ENCODE peak calls at places on chromosomes 12 and 14, in six cellular contexts. One of them, this sample, is unnamed.

GRCh38 chr12:124716208-124717141 is 147.2 kb downstream of the SCARB1 start:
- DNase-seq in stimulated activated CD8-positive, alpha-beta memory T cell treated with anti-CD3 and anti-CD28 coated beads, Interleukin-15, amount 100 ng/mL, for 48 hours: no peak
- DNase-seq in activated CD8-positive, alpha-beta memory T cell treated with anti-CD3 and anti-CD28 coated beads for 1 hour: no peak
- DNase-seq in NCI-H1092: no peak
- DNase-seq in nucleus accumbens: no peak
- DNase-seq in NCI-H1105: peak; percentile 46
- DNase-seq in this sample: no peak

GRCh38 chr12:96522690-96523089 is 33.3 kb downstream of the CFAP54 start:
- DNase-seq in stimulated activated CD8-positive, alpha-beta memory T cell treated with anti-CD3 and anti-CD28 coated beads, Interleukin-15, amount 100 ng/mL, for 48 hours: no peak
- DNase-seq in activated CD8-positive, alpha-beta memory T cell treated with anti-CD3 and anti-CD28 coated beads for 1 hour: no peak
- DNase-seq in NCI-H1092: no peak
- DNase-seq in nucleus accumbens: no peak
- DNase-seq in NCI-H1105: no peak
- DNase-seq in this sample: no peak

GRCh38 chr12:119998471-119999245 is 9.6 kb downstream of the BICDL1 start:
- DNase-seq in stimulated activated CD8-positive, alpha-beta memory T cell treated with anti-CD3 and anti-CD28 coated beads, Interleukin-15, amount 100 ng/mL, for 48 hours: no peak
- DNase-seq in activated CD8-positive, alpha-beta memory T cell treated with anti-CD3 and anti-CD28 coated beads for 1 hour: no peak
- DNase-seq in NCI-H1092: no peak
- DNase-seq in nucleus accumbens: no peak
- DNase-seq in NCI-H1105: no peak
- DNase-seq in this sample: no peak

GRCh38 chr14:60656755-60657608 is 7.7 kb upstream of the SIX1 start:
- DNase-seq in stimulated activated CD8-positive, alpha-beta memory T cell treated with anti-CD3 and anti-CD28 coated beads, Interleukin-15, amount 100 ng/mL, for 48 hours: no peak
- DNase-seq in activated CD8-positive, alpha-beta memory T cell treated with anti-CD3 and anti-CD28 coated beads for 1 hour: no peak
- DNase-seq in NCI-H1092: peak; percentile 60
- DNase-seq in nucleus accumbens: peak; percentile 6
- DNase-seq in NCI-H1105: peak; percentile 80
- DNase-seq in this sample: peak; percentile 92

GRCh38 chr12:76883151-76883550 is 4.3 kb upstream of the CSRP2 start:
- DNase-seq in stimulated activated CD8-positive, alpha-beta memory T cell treated with anti-CD3 and anti-CD28 coated beads, Interleukin-15, amount 100 ng/mL, for 48 hours: no peak
- DNase-seq in activated CD8-positive, alpha-beta memory T cell treated with anti-CD3 and anti-CD28 coated beads for 1 hour: no peak
- DNase-seq in NCI-H1092: no peak
- DNase-seq in nucleus accumbens: no peak
- DNase-seq in NCI-H1105: no peak
- DNase-seq in this sample: no peak

GRCh38 chr14:77212933-77213656 is 31.5 kb downstream of the TMEM63C start:
- DNase-seq in stimulated activated CD8-positive, alpha-beta memory T cell treated with anti-CD3 and anti-CD28 coated beads, Interleukin-15, amount 100 ng/mL, for 48 hours: peak; percentile 25
- DNase-seq in activated CD8-positive, alpha-beta memory T cell treated with anti-CD3 and anti-CD28 coated beads for 1 hour: no peak
- DNase-seq in NCI-H1092: peak; percentile 22
- DNase-seq in nucleus accumbens: peak; percentile 27
- DNase-seq in NCI-H1105: peak; percentile 72
- DNase-seq in this sample: no peak

GRCh38 chr14:54011001-54011400 is 54.4 kb upstream of the BMP4 start:
- DNase-seq in stimulated activated CD8-positive, alpha-beta memory T cell treated with anti-CD3 and anti-CD28 coated beads, Interleukin-15, amount 100 ng/mL, for 48 hours: no peak
- DNase-seq in activated CD8-positive, alpha-beta memory T cell treated with anti-CD3 and anti-CD28 coated beads for 1 hour: no peak
- DNase-seq in NCI-H1092: no peak
- DNase-seq in nucleus accumbens: no peak
- DNase-seq in NCI-H1105: no peak
- DNase-seq in this sample: no peak

GRCh38 chr14:64755661-64756265 is 51.5 kb downstream of the PLEKHG3 start:
- DNase-seq in stimulated activated CD8-positive, alpha-beta memory T cell treated with anti-CD3 and anti-CD28 coated beads, Interleukin-15, amount 100 ng/mL, for 48 hours: peak; percentile 12
- DNase-seq in activated CD8-positive, alpha-beta memory T cell treated with anti-CD3 and anti-CD28 coated beads for 1 hour: peak; percentile 39
- DNase-seq in NCI-H1092: no peak
- DNase-seq in nucleus accumbens: no peak
- DNase-seq in NCI-H1105: no peak
- DNase-seq in this sample: no peak

GRCh38 chr12:26318661-26319068 is 123.3 kb downstream of the SSPN start:
- DNase-seq in stimulated activated CD8-positive, alpha-beta memory T cell treated with anti-CD3 and anti-CD28 coated beads, Interleukin-15, amount 100 ng/mL, for 48 hours: no peak
- DNase-seq in activated CD8-positive, alpha-beta memory T cell treated with anti-CD3 and anti-CD28 coated beads for 1 hour: no peak
- DNase-seq in NCI-H1092: no peak
- DNase-seq in nucleus accumbens: no peak
- DNase-seq in NCI-H1105: no peak
- DNase-seq in this sample: no peak

GRCh38 chr12:19440019-19440858 is 947 bp downstream of the AEBP2 start:
- DNase-seq in stimulated activated CD8-positive, alpha-beta memory T cell treated with anti-CD3 and anti-CD28 coated beads, Interleukin-15, amount 100 ng/mL, for 48 hours: peak; percentile 52
- DNase-seq in activated CD8-positive, alpha-beta memory T cell treated with anti-CD3 and anti-CD28 coated beads for 1 hour: peak; percentile 49
- DNase-seq in NCI-H1092: no peak
- DNase-seq in nucleus accumbens: peak; percentile 35
- DNase-seq in NCI-H1105: peak; percentile 40
- DNase-seq in this sample: no peak

GRCh38 chr12:70190252-70191010 is 52.8 kb upstream of the CNOT2 start:
- DNase-seq in stimulated activated CD8-positive, alpha-beta memory T cell treated with anti-CD3 and anti-CD28 coated beads, Interleukin-15, amount 100 ng/mL, for 48 hours: no peak
- DNase-seq in activated CD8-positive, alpha-beta memory T cell treated with anti-CD3 and anti-CD28 coated beads for 1 hour: no peak
- DNase-seq in NCI-H1092: no peak
- DNase-seq in nucleus accumbens: no peak
- DNase-seq in NCI-H1105: no peak
- DNase-seq in this sample: no peak

This sample was measured in chondrocyte.